ENCODE peak calls at places on chromosomes 7 and 10, in four cellular contexts. Q, A, E and B are unnamed samples.

GRCh38 chr10:110483633-110484032 is 14.1 kb upstream of the DUSP5 start:
- DNase-seq in Q (no peak), A (peak; percentile 47), E (no peak), B (no peak)

GRCh38 chr7:2539031-2540028 is 16.0 kb downstream of the BRAT1 start:
- DNase-seq in Q (no peak), A (no peak), E (peak; percentile 32), B (no peak)

GRCh38 chr7:106952658-106953231 is 87.7 kb downstream of the PIK3CG start:
- DNase-seq in Q (no peak), A (peak; percentile 95), E (no peak), B (no peak)

GRCh38 chr10:113035724-113036312 is 85.8 kb downstream of the TCF7L2 start:
- DNase-seq in Q (no peak), A (no peak), E (no peak), B (no peak)

GRCh38 chr7:18607025-18607424 is 111.5 kb downstream of the HDAC9 start:
- DNase-seq in Q (no peak), A (no peak), E (no peak), B (no peak)

GRCh38 chr7:114533151-114533550 is 118.5 kb downstream of the FOXP2 start:
- DNase-seq in Q (no peak), A (no peak), E (no peak), B (no peak)

GRCh38 chr7:1223196-1224092 is 9.2 kb upstream of the UNCX start:
- DNase-seq in Q (peak; percentile 19), A (peak; percentile 58), E (no peak), B (no peak)

GRCh38 chr7:151018421-151019129 is 5.7 kb downstream of the ATG9B start:
- DNase-seq in Q (peak; percentile 56), A (no peak), E (no peak), B (no peak)

GRCh38 chr10:92657024-92657423 is 32.7 kb upstream of the HHEX start:
- DNase-seq in Q (no peak), A (no peak), E (no peak), B (no peak)

GRCh38 chr10:80356563-80356999 is at the start of the genes DYDC1 and DYDC2:
- DNase-seq in Q (peak; percentile 88), A (peak; percentile 24), E (peak; percentile 83), B (peak; percentile 78)

GRCh38 chr10:27319752-27320561 is 79.4 kb upstream of the ACBD5 start:
- DNase-seq in Q (peak; percentile 38), A (peak; percentile 15), E (peak; percentile 23), B (no peak)

GRCh38 chr10:44567471-44567870 is 182.6 kb upstream of the CXCL12 start:
- DNase-seq in Q (no peak), A (no peak), E (no peak), B (no peak)

GRCh38 chr7:18290223-18290622 is 205.3 kb upstream of the HDAC9 start:
- DNase-seq in Q (no peak), A (no peak), E (no peak), B (no peak)

GRCh38 chr10:131907679-131908078 is 6.9 kb downstream of the PPP2R2D start:
- DNase-seq in Q (no peak), A (no peak), E (no peak), B (no peak)

GRCh38 chr10:72740526-72740925 is 48.6 kb downstream of the MCU start:
- DNase-seq in Q (no peak), A (peak; percentile 23), E (no peak), B (no peak)

GRCh38 chr10:114825513-114826253 is 4.1 kb downstream of the FHIP2A start:
- DNase-seq in Q (no peak), A (no peak), E (no peak), B (no peak)

GRCh38 chr10:116278832-116279231 is 5.8 kb upstream of the GFRA1 start:
- DNase-seq in Q (no peak), A (no peak), E (no peak), B (no peak)

GRCh38 chr7:17462059-17462695 is 163.7 kb downstream of the AHR start:
- DNase-seq in Q (no peak), A (no peak), E (no peak), B (no peak)

GRCh38 chr10:122301055-122301810 is 30.1 kb downstream of the BTBD16 start:
- DNase-seq in Q (no peak), A (no peak), E (no peak), B (no peak)

GRCh38 chr10:19620867-19621266 is 195.4 kb upstream of the PLXDC2 start:
- DNase-seq in Q (no peak), A (no peak), E (no peak), B (no peak)

GRCh38 chr10:13924020-13924725 is 337.4 kb downstream of the PRPF18 start:
- DNase-seq in Q (no peak), A (no peak), E (no peak), B (no peak)

GRCh38 chr10:103602028-103602851 is 108.7 kb downstream of the NEURL1 start:
- DNase-seq in Q (no peak), A (no peak), E (peak; percentile 23), B (no peak)

GRCh38 chr7:8509601-8510000 is 76.2 kb downstream of the NXPH1 start:
- DNase-seq in Q (no peak), A (no peak), E (no peak), B (no peak)

GRCh38 chr10:47406870-47407648 is 23.0 kb upstream of the ZNF488 start:
- DNase-seq in Q (no peak), A (peak; percentile 89), E (no peak), B (peak; percentile 33)

GRCh38 chr7:100867796-100868485 is 754 bp downstream of the TRIP6 start:
- DNase-seq in Q (peak; percentile 42), A (peak; percentile 61), E (peak; percentile 46), B (peak; percentile 53)

GRCh38 chr7:6284055-6284400 is 11.6 kb upstream of the CYTH3 start:
- DNase-seq in Q (no peak), A (no peak), E (no peak), B (no peak)

GRCh38 chr10:123136806-123137642 is 1.3 kb downstream of the HMX3 start:
- DNase-seq in Q (peak; percentile 62), A (peak; percentile 66), E (no peak), B (no peak)

GRCh38 chr7:142303650-142304049 is 45.8 kb upstream of the PRSS58 start:
- DNase-seq in Q (no peak), A (peak; percentile 24), E (peak; percentile 23), B (no peak)
- TF ChIP-seq TEAD4 in Q (no peak), A (no peak), E (no peak), B (no peak)

DNA sequence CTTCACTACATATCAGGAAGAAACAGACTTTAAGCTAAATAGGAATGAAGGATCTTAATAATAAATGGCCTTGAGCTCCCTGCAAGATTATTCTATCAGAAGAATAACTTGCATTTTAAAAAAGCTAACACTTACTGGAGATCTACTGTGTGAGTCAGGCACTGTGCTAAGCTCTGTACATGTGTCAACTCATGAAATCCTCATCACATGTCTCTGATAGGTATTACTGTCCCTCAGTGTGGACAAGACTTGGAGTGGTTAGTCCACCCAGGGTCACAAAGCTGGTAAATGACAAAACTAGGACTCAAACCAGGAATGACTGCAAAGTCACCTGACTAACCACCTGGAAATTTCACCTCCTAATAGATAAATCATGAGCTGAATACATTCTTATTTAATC is 57.1 kb upstream of the KCTD7 start:
- DNase-seq in Q (no peak), A (no peak), E (no peak), B (no peak)
- TF ChIP-seq TEAD4 in Q (no peak), A (no peak), E (no peak), B (no peak)

GRCh38 chr10:125783957-125784356 is 8.3 kb upstream of the MMP21 start:
- DNase-seq in Q (no peak), A (peak; percentile 9), E (no peak), B (no peak)

GRCh38 chr10:125792342-125793063 is 16.9 kb upstream of the MMP21 start:
- DNase-seq in Q (no peak), A (no peak), E (no peak), B (no peak)

GRCh38 chr10:125785831-125786230 is 10.2 kb upstream of the MMP21 start:
- DNase-seq in Q (no peak), A (no peak), E (no peak), B (no peak)

GRCh38 chr10:125786547-125786946 is 10.9 kb upstream of the MMP21 start:
- DNase-seq in Q (no peak), A (no peak), E (no peak), B (no peak)

DNA sequence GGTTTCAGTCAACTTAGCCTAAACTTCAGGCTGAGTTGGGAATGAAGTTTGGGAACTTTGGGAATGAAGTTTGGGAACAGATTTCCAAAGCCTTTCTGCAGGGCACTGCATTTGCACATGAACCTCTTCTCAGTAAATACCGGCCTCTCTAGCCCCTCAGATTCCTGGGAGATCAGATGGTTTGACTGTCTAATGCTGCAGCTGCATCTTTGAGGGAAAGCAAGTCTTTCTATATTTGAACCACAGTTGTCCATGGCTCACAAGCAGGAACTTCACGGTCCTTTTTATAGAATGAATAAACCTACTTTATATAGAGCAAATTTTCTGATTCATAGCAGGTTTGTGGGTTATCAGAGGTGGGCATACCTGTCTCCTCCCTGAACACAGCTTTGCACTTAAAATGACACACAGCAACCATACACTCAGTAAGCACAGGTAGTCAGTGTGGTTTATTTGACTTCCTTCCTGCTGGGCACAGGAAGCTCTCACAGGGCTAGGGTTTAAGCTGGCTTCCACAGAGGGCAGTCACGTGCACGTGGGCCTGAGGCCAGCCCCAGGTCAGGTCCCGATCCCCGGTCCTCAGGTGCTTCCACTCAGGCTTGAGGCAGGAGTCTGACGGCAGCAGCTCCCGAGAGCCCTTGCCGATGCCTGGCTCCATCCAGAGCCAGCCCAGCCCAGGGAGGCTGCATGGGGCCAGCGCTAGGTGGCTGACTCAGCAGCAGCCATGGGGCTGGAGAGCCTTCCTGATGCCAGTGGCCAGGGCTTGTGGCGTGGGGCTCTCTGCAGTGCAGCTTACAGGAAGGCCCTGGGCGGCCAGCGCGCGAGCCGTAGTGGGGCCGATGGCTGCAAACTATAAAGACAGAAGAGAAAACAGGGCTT is 12.8 kb upstream of the MMP21 start:
- DNase-seq in Q (no peak), A (no peak), E (no peak), B (no peak)
- TF ChIP-seq TEAD4 in Q (no peak), A (no peak), E (no peak), B (no peak)

DNA sequence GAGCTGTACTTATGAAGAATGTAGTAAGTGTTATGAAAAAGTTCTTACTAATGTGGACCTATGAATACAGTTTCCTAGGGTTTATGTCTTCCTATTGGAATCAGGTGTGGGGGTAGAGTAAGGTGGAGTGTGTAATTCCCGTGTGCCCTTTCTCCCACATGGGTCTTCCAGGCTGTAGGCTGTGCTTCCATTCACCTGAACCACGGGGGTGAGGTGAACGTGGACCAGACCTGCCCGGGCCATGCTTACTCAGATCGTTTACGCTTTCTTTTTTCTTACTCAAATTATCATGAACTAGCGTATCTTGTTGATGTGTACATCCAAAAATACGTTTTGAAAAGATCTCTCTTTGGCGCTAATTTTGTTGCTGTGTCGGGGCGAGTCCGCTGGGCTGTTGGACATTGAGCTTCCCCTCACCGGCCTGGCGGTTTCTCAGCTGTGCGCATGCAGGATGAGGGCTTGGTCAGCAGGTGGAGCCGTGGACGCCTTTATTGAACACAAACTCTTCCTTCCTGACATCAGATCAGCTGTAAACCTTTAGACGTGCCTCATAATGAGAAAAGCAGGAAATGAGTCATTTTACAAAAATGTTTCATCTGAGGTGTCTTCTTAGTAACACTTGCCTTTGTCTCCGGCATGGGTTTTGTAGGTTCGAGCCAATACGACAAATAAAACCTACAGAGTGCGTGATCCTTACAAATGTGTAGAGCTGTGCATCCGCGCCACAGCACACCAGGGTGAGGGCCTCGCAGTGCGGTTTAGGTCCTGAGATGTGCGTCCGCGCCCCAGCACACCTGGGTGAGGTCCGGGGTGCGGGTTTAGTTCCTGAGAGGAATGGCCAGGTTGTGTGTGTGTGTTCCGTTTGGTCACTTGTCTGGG is 53.8 kb downstream of the WDR37 start:
- DNase-seq in Q (peak; percentile 83), A (peak; percentile 73), E (peak; percentile 88), B (peak; percentile 81)
- TF ChIP-seq TEAD4 in Q (no peak), A (peak; percentile 26), E (no peak), B (no peak)